ENCODE peak calls at places on chromosomes 2 and 18, in six cellular contexts. N is mucosa of gallbladder, G is cardiac fibroblast, I is Right ventricle myocardium superior, D is HepG2, F is G401. R is an unnamed sample.

GRCh38 chr2:228181098-228182019 is at the start of gene SPHKAP:
- DNase-seq in N (no peak), I (peak; percentile 67), G (no peak), F (peak; percentile 77), D (no peak), R (no peak)

GRCh38 chr18:28875059-28875458 is 698.1 kb upstream of the CDH2 start:
- DNase-seq in N (no peak), D (no peak), I (no peak), F (no peak), G (no peak), R (no peak)

GRCh38 chr2:217901826-217902225 is 101.0 kb downstream of the TNS1 start:
- DNase-seq in F (no peak), D (peak; percentile 66), G (peak; percentile 93), I (peak; percentile 50), N (no peak), R (peak; percentile 72)

GRCh38 chr2:197515798-197516761 is at the start of gene MOB4:
- DNase-seq in D (peak; percentile 93), I (peak; percentile 97), N (peak; percentile 96), G (peak; percentile 96), F (peak; percentile 92), R (peak; percentile 98)

GRCh38 chr18:10312316-10313015 is 142.0 kb upstream of the APCDD1 start:
- DNase-seq in G (no peak), D (peak; percentile 44), I (no peak), F (no peak), N (no peak), R (no peak)

GRCh38 chr2:233404227-233404626 is 49.9 kb downstream of the DGKD start:
- DNase-seq in F (peak; percentile 35), D (peak; percentile 48), N (peak; percentile 49), G (peak; percentile 64), I (no peak), R (no peak)

GRCh38 chr2:57877811-57878572 is 168.6 kb upstream of the VRK2 start:
- DNase-seq in N (no peak), G (no peak), F (no peak), I (no peak), D (no peak), R (no peak)

GRCh38 chr2:70044290-70045040 is 42.8 kb upstream of the PCBP1 start:
- DNase-seq in F (no peak), N (no peak), I (no peak), D (no peak), G (no peak), R (no peak)

GRCh38 chr2:102782916-102783315 is 21.1 kb downstream of the TMEM182 start:
- DNase-seq in G (no peak), N (no peak), F (no peak), D (no peak), I (no peak), R (no peak)

GRCh38 chr2:46389417-46389916 is 89.9 kb upstream of the TMEM247 start:
- DNase-seq in F (no peak), D (peak; percentile 39), N (no peak), G (peak; percentile 40), I (no peak), R (no peak)

GRCh38 chr18:36461551-36461987 is 164.1 kb downstream of the FHOD3 start:
- DNase-seq in G (peak; percentile 22), N (no peak), F (no peak), D (no peak), I (no peak), R (no peak)

R was measured in psoas muscle.